ENCODE peak calls at places on chromosomes 16 and 17, in ten cellular contexts. One of them, this sample, is unnamed.

GRCh38 chr16:60304078-60304477 is 1570.0 kb upstream of the GOT2 start:
- ATAC-seq in effector memory CD8-positive, alpha-beta T cell: no peak
- ATAC-seq in activated CD8-positive, alpha-beta memory T cell treated with anti-CD3 and anti-CD28 coated beads, Interleukin-2, amount 10 ng/mL, durations not matched to agents 7 days and 5 days: no peak
- ATAC-seq in foreskin keratinocyte: no peak
- ATAC-seq in upper lobe of left lung: no peak
- ATAC-seq in activated naive CD8-positive, alpha-beta T cell treated with anti-CD3 and anti-CD28 coated beads, Interleukin-2, amount 10 ng/mL, durations not matched to agents 7 days and 5 days: no peak
- ATAC-seq in activated T-helper 17 cell treated with anti-CD3 and anti-CD28 coated beads, Interleukin-2, amount 50 U/mL, for 72 hours: no peak
- ATAC-seq in pancreas: no peak
- ATAC-seq in upper lobe of right lung: no peak
- ATAC-seq in Panc1: no peak
- ATAC-seq in this sample: no peak

GRCh38 chr16:85917959-85918358 is 19.0 kb downstream of the IRF8 start:
- ATAC-seq in effector memory CD8-positive, alpha-beta T cell: no peak
- ATAC-seq in activated CD8-positive, alpha-beta memory T cell treated with anti-CD3 and anti-CD28 coated beads, Interleukin-2, amount 10 ng/mL, durations not matched to agents 7 days and 5 days: no peak
- ATAC-seq in foreskin keratinocyte: no peak
- ATAC-seq in upper lobe of left lung: no peak
- ATAC-seq in activated naive CD8-positive, alpha-beta T cell treated with anti-CD3 and anti-CD28 coated beads, Interleukin-2, amount 10 ng/mL, durations not matched to agents 7 days and 5 days: no peak
- ATAC-seq in activated T-helper 17 cell treated with anti-CD3 and anti-CD28 coated beads, Interleukin-2, amount 50 U/mL, for 72 hours: peak
- ATAC-seq in pancreas: no peak
- ATAC-seq in upper lobe of right lung: no peak
- ATAC-seq in Panc1: no peak
- ATAC-seq in this sample: no peak

GRCh38 chr16:84630009-84630408 is 12.1 kb upstream of the COTL1 start:
- ATAC-seq in effector memory CD8-positive, alpha-beta T cell: no peak
- ATAC-seq in activated CD8-positive, alpha-beta memory T cell treated with anti-CD3 and anti-CD28 coated beads, Interleukin-2, amount 10 ng/mL, durations not matched to agents 7 days and 5 days: no peak
- ATAC-seq in foreskin keratinocyte: no peak
- ATAC-seq in upper lobe of left lung: no peak
- ATAC-seq in activated naive CD8-positive, alpha-beta T cell treated with anti-CD3 and anti-CD28 coated beads, Interleukin-2, amount 10 ng/mL, durations not matched to agents 7 days and 5 days: no peak
- ATAC-seq in activated T-helper 17 cell treated with anti-CD3 and anti-CD28 coated beads, Interleukin-2, amount 50 U/mL, for 72 hours: no peak
- ATAC-seq in pancreas: no peak
- ATAC-seq in upper lobe of right lung: no peak
- ATAC-seq in Panc1: no peak
- ATAC-seq in this sample: no peak

GRCh38 chr16:756428-756827 is 4.1 kb upstream of the MSLN start:
- ATAC-seq in effector memory CD8-positive, alpha-beta T cell: no peak
- ATAC-seq in activated CD8-positive, alpha-beta memory T cell treated with anti-CD3 and anti-CD28 coated beads, Interleukin-2, amount 10 ng/mL, durations not matched to agents 7 days and 5 days: no peak
- ATAC-seq in foreskin keratinocyte: no peak
- ATAC-seq in upper lobe of left lung: no peak
- ATAC-seq in activated naive CD8-positive, alpha-beta T cell treated with anti-CD3 and anti-CD28 coated beads, Interleukin-2, amount 10 ng/mL, durations not matched to agents 7 days and 5 days: no peak
- ATAC-seq in activated T-helper 17 cell treated with anti-CD3 and anti-CD28 coated beads, Interleukin-2, amount 50 U/mL, for 72 hours: peak
- ATAC-seq in pancreas: no peak
- ATAC-seq in upper lobe of right lung: no peak
- ATAC-seq in Panc1: no peak
- ATAC-seq in this sample: no peak

GRCh38 chr17:74715144-74715543 is 2.4 kb upstream of the CD300LF start:
- ATAC-seq in effector memory CD8-positive, alpha-beta T cell: no peak
- ATAC-seq in activated CD8-positive, alpha-beta memory T cell treated with anti-CD3 and anti-CD28 coated beads, Interleukin-2, amount 10 ng/mL, durations not matched to agents 7 days and 5 days: no peak
- ATAC-seq in foreskin keratinocyte: no peak
- ATAC-seq in upper lobe of left lung: peak
- ATAC-seq in activated naive CD8-positive, alpha-beta T cell treated with anti-CD3 and anti-CD28 coated beads, Interleukin-2, amount 10 ng/mL, durations not matched to agents 7 days and 5 days: no peak
- ATAC-seq in activated T-helper 17 cell treated with anti-CD3 and anti-CD28 coated beads, Interleukin-2, amount 50 U/mL, for 72 hours: no peak
- ATAC-seq in pancreas: no peak
- ATAC-seq in upper lobe of right lung: peak
- ATAC-seq in Panc1: peak
- ATAC-seq in this sample: no peak

GRCh38 chr16:57262841-57263584 is 18.0 kb downstream of the ARL2BP start:
- ATAC-seq in effector memory CD8-positive, alpha-beta T cell: no peak
- ATAC-seq in activated CD8-positive, alpha-beta memory T cell treated with anti-CD3 and anti-CD28 coated beads, Interleukin-2, amount 10 ng/mL, durations not matched to agents 7 days and 5 days: no peak
- ATAC-seq in foreskin keratinocyte: no peak
- ATAC-seq in upper lobe of left lung: no peak
- ATAC-seq in activated naive CD8-positive, alpha-beta T cell treated with anti-CD3 and anti-CD28 coated beads, Interleukin-2, amount 10 ng/mL, durations not matched to agents 7 days and 5 days: no peak
- ATAC-seq in activated T-helper 17 cell treated with anti-CD3 and anti-CD28 coated beads, Interleukin-2, amount 50 U/mL, for 72 hours: no peak
- ATAC-seq in pancreas: no peak
- ATAC-seq in upper lobe of right lung: no peak
- ATAC-seq in Panc1: no peak
- ATAC-seq in this sample: no peak

GRCh38 chr16:68355447-68356248 is 44.8 kb downstream of the PRMT7 start:
- ATAC-seq in effector memory CD8-positive, alpha-beta T cell: no peak
- ATAC-seq in activated CD8-positive, alpha-beta memory T cell treated with anti-CD3 and anti-CD28 coated beads, Interleukin-2, amount 10 ng/mL, durations not matched to agents 7 days and 5 days: peak
- ATAC-seq in foreskin keratinocyte: no peak
- ATAC-seq in upper lobe of left lung: no peak
- ATAC-seq in activated naive CD8-positive, alpha-beta T cell treated with anti-CD3 and anti-CD28 coated beads, Interleukin-2, amount 10 ng/mL, durations not matched to agents 7 days and 5 days: peak
- ATAC-seq in activated T-helper 17 cell treated with anti-CD3 and anti-CD28 coated beads, Interleukin-2, amount 50 U/mL, for 72 hours: no peak
- ATAC-seq in pancreas: no peak
- ATAC-seq in upper lobe of right lung: no peak
- ATAC-seq in Panc1: no peak
- ATAC-seq in this sample: no peak

GRCh38 chr17:57670769-57671545 is 74.1 kb downstream of the CCDC182 start:
- ATAC-seq in effector memory CD8-positive, alpha-beta T cell: no peak
- ATAC-seq in activated CD8-positive, alpha-beta memory T cell treated with anti-CD3 and anti-CD28 coated beads, Interleukin-2, amount 10 ng/mL, durations not matched to agents 7 days and 5 days: no peak
- ATAC-seq in foreskin keratinocyte: no peak
- ATAC-seq in upper lobe of left lung: no peak
- ATAC-seq in activated naive CD8-positive, alpha-beta T cell treated with anti-CD3 and anti-CD28 coated beads, Interleukin-2, amount 10 ng/mL, durations not matched to agents 7 days and 5 days: no peak
- ATAC-seq in activated T-helper 17 cell treated with anti-CD3 and anti-CD28 coated beads, Interleukin-2, amount 50 U/mL, for 72 hours: peak
- ATAC-seq in pancreas: no peak
- ATAC-seq in upper lobe of right lung: no peak
- ATAC-seq in Panc1: no peak
- ATAC-seq in this sample: no peak

GRCh38 chr16:53502331-53503269 is at the start of gene AKTIP:
- ATAC-seq in effector memory CD8-positive, alpha-beta T cell: peak
- ATAC-seq in activated CD8-positive, alpha-beta memory T cell treated with anti-CD3 and anti-CD28 coated beads, Interleukin-2, amount 10 ng/mL, durations not matched to agents 7 days and 5 days: peak
- ATAC-seq in foreskin keratinocyte: peak
- ATAC-seq in upper lobe of left lung: peak
- ATAC-seq in activated naive CD8-positive, alpha-beta T cell treated with anti-CD3 and anti-CD28 coated beads, Interleukin-2, amount 10 ng/mL, durations not matched to agents 7 days and 5 days: peak
- ATAC-seq in activated T-helper 17 cell treated with anti-CD3 and anti-CD28 coated beads, Interleukin-2, amount 50 U/mL, for 72 hours: peak
- ATAC-seq in pancreas: peak
- ATAC-seq in upper lobe of right lung: peak
- ATAC-seq in Panc1: peak
- ATAC-seq in this sample: peak

GRCh38 chr17:17937450-17937849 is 34.8 kb downstream of the TOM1L2 start:
- ATAC-seq in effector memory CD8-positive, alpha-beta T cell: no peak
- ATAC-seq in activated CD8-positive, alpha-beta memory T cell treated with anti-CD3 and anti-CD28 coated beads, Interleukin-2, amount 10 ng/mL, durations not matched to agents 7 days and 5 days: no peak
- ATAC-seq in foreskin keratinocyte: no peak
- ATAC-seq in upper lobe of left lung: no peak
- ATAC-seq in activated naive CD8-positive, alpha-beta T cell treated with anti-CD3 and anti-CD28 coated beads, Interleukin-2, amount 10 ng/mL, durations not matched to agents 7 days and 5 days: no peak
- ATAC-seq in activated T-helper 17 cell treated with anti-CD3 and anti-CD28 coated beads, Interleukin-2, amount 50 U/mL, for 72 hours: no peak
- ATAC-seq in pancreas: no peak
- ATAC-seq in upper lobe of right lung: no peak
- ATAC-seq in Panc1: no peak
- ATAC-seq in this sample: no peak

GRCh38 chr16:68445458-68445857 is 2.9 kb downstream of the SMPD3 start:
- ATAC-seq in effector memory CD8-positive, alpha-beta T cell: no peak
- ATAC-seq in activated CD8-positive, alpha-beta memory T cell treated with anti-CD3 and anti-CD28 coated beads, Interleukin-2, amount 10 ng/mL, durations not matched to agents 7 days and 5 days: no peak
- ATAC-seq in foreskin keratinocyte: peak
- ATAC-seq in upper lobe of left lung: no peak
- ATAC-seq in activated naive CD8-positive, alpha-beta T cell treated with anti-CD3 and anti-CD28 coated beads, Interleukin-2, amount 10 ng/mL, durations not matched to agents 7 days and 5 days: peak
- ATAC-seq in activated T-helper 17 cell treated with anti-CD3 and anti-CD28 coated beads, Interleukin-2, amount 50 U/mL, for 72 hours: no peak
- ATAC-seq in pancreas: no peak
- ATAC-seq in upper lobe of right lung: peak
- ATAC-seq in Panc1: no peak
- ATAC-seq in this sample: no peak